ENCODE peak calls at places on chromosomes 5 and 9, in four cellular contexts. U is type B pancreatic cell; O is A549; M is activated CD4-positive, alpha-beta memory T cell treated with anti-CD3 and anti-CD28 coated beads, Interleukin-2, amount 10 ng/mL, durations not matched to agents 7 days and 5 days. I is an unnamed sample.

GRCh38 chr5:133389066-133389590 is 223.2 kb downstream of the FSTL4 start:
- DNase-seq in O (no peak), M (no peak), U (peak; percentile 25), I (no peak)

GRCh38 chr5:115475768-115476167 is 68.8 kb downstream of the FEM1C start:
- DNase-seq in M (no peak), O (no peak), U (no peak), I (no peak)

GRCh38 chr5:125227333-125228075 is 481.1 kb upstream of the ZNF608 start:
- DNase-seq in O (peak; percentile 1), U (no peak), M (no peak), I (no peak)

GRCh38 chr5:94442971-94443370 is 175.4 kb downstream of the KIAA0825 start:
- DNase-seq in U (no peak), M (no peak), O (no peak), I (no peak)

GRCh38 chr9:123654647-123655637 is 275.0 kb downstream of the DENND1A start:
- DNase-seq in M (no peak), O (no peak), U (no peak), I (no peak)

GRCh38 chr5:170617519-170618218 is 113.8 kb downstream of the KCNIP1 start:
- DNase-seq in U (no peak), O (no peak), M (no peak), I (no peak)

GRCh38 chr9:111588846-111589245 is 10.6 kb downstream of the PTGR1 start:
- DNase-seq in U (no peak), M (no peak), O (no peak), I (no peak)

GRCh38 chr5:95631265-95631957 is 11.5 kb downstream of the GPR150 start:
- DNase-seq in U (no peak), O (no peak), M (no peak), I (no peak)

GRCh38 chr5:145658435-145658834 is 176.7 kb downstream of the PRELID2 start:
- DNase-seq in U (no peak), O (no peak), M (no peak), I (no peak)

GRCh38 chr9:237141-237857 is 22.6 kb downstream of the DOCK8 start:
- DNase-seq in M (no peak), U (no peak), O (no peak), I (peak; percentile 33)

GRCh38 chr9:76662476-76663281 is 101.6 kb upstream of the PCA3 start:
- DNase-seq in O (no peak), M (no peak), U (no peak), I (no peak)

GRCh38 chr9:93929231-93929630 is 25.9 kb downstream of the BARX1 start:
- DNase-seq in O (no peak), U (no peak), M (no peak), I (no peak)

GRCh38 chr9:27385606-27386005 is 88.7 kb upstream of the EQTN start:
- DNase-seq in U (no peak), M (no peak), O (no peak), I (no peak)

GRCh38 chr9:127036437-127036836 is 86.0 kb downstream of the ANGPTL2 start:
- DNase-seq in O (no peak), M (no peak), U (no peak), I (no peak)

GRCh38 chr5:1476181-1476966 is 31.1 kb upstream of the SLC6A3 start:
- DNase-seq in U (no peak), O (no peak), M (no peak), I (no peak)

GRCh38 chr5:19172926-19173425 is 815.0 kb downstream of the CDH18 start:
- DNase-seq in M (no peak), U (no peak), O (no peak), I (no peak)

GRCh38 chr9:93302586-93303257 is 118.8 kb downstream of the WNK2 start:
- DNase-seq in U (peak; percentile 65), O (peak; percentile 74), M (peak; percentile 61), I (peak; percentile 70)

GRCh38 chr9:26394025-26394424 is 498.6 kb downstream of the CAAP1 start:
- DNase-seq in M (no peak), U (no peak), O (no peak), I (no peak)

GRCh38 chr5:96014395-96014794 is 52.7 kb upstream of the ELL2 start:
- DNase-seq in M (no peak), O (no peak), U (no peak), I (no peak)

GRCh38 chr9:18922161-18922910 is 110.7 kb downstream of the SAXO1 start:
- DNase-seq in M (no peak), U (no peak), O (no peak), I (no peak)

GRCh38 chr5:45695680-45696093 is 493 bp downstream of the HCN1 start:
- DNase-seq in O (no peak), M (no peak), U (no peak), I (no peak)

GRCh38 chr5:124235031-124235562 is 511.3 kb downstream of the ZNF608 start:
- DNase-seq in O (no peak), U (no peak), M (no peak), I (no peak)

GRCh38 chr5:96431376-96432244 is 1.4 kb downstream of the PCSK1 start:
- DNase-seq in M (no peak), O (no peak), U (no peak), I (no peak)